ENCODE peak calls at places on chromosomes 1 and 21, in four cellular contexts. H is upper lobe of left lung, K is GM12878, Y is K562. X is an unnamed sample.

GRCh38 chr1:24735619-24736375 is 9.4 kb upstream of the CLIC4 start:
- ATAC-seq in H (peak), K (no peak), Y (peak), X (peak)

GRCh38 chr1:24108334-24109165 is 3.4 kb downstream of the MYOM3 start:
- ATAC-seq in H (peak), K (peak), Y (peak), X (peak)

GRCh38 chr1:31763671-31764306 is 351 bp downstream of the ADGRB2 start:
- ATAC-seq in H (no peak), K (no peak), Y (no peak), X (peak)

GRCh38 chr1:233240839-233241682 is 54.5 kb downstream of the PCNX2 start:
- ATAC-seq in H (peak), K (peak), Y (peak), X (peak)

GRCh38 chr21:30326390-30326789 is 6.3 kb upstream of the KRTAP26-1 start:
- ATAC-seq in H (no peak), K (no peak), Y (no peak), X (no peak)

GRCh38 chr1:229114781-229115417 is 156.0 kb upstream of the RAB4A start:
- ATAC-seq in H (no peak), K (no peak), Y (no peak), X (no peak)

GRCh38 chr1:116284819-116285390 is 88.1 kb upstream of the ATP1A1 start:
- ATAC-seq in H (no peak), K (no peak), Y (no peak), X (no peak)

GRCh38 chr1:215118081-215118480 is 35.5 kb downstream of the KCNK2 start:
- ATAC-seq in H (peak), K (no peak), Y (no peak), X (peak)

GRCh38 chr1:60573121-60573520 is 499.6 kb upstream of the C1orf87 start:
- ATAC-seq in H (peak), K (no peak), Y (no peak), X (no peak)

GRCh38 chr1:117523111-117523510 is 82.7 kb upstream of the TENT5C start:
- ATAC-seq in H (no peak), K (no peak), Y (no peak), X (no peak)

GRCh38 chr1:57162607-57163235 is 196.9 kb upstream of the C8B start:
- ATAC-seq in H (no peak), K (no peak), Y (no peak), X (no peak)

GRCh38 chr1:109910963-109911798 is 532 bp downstream of the CSF1 start:
- ATAC-seq in H (peak), K (peak), Y (no peak), X (no peak)

GRCh38 chr1:196380311-196380710 is 227.9 kb downstream of the KCNT2 start:
- ATAC-seq in H (no peak), K (no peak), Y (no peak), X (no peak)

GRCh38 chr1:232293361-232293760 is 336.6 kb downstream of the SIPA1L2 start:
- ATAC-seq in H (no peak), K (no peak), Y (no peak), X (no peak)

GRCh38 chr1:59971464-59971911 is 44.9 kb upstream of the CYP2J2 start:
- ATAC-seq in H (peak), K (peak), Y (peak), X (peak)

GRCh38 chr1:88608139-88608943 is 75.7 kb upstream of the PKN2 start:
- ATAC-seq in H (no peak), K (peak), Y (peak), X (no peak)

GRCh38 chr1:209411491-209411929 is 172.0 kb upstream of the CAMK1G start:
- ATAC-seq in H (peak), K (no peak), Y (no peak), X (peak)

GRCh38 chr21:37270576-37271365 is 3.6 kb upstream of the VPS26C start:
- ATAC-seq in H (no peak), K (no peak), Y (no peak), X (no peak)

GRCh38 chr1:55050283-55050682 is 10.9 kb downstream of the PCSK9 start:
- ATAC-seq in H (no peak), K (no peak), Y (no peak), X (no peak)

GRCh38 chr1:181479137-181479745 is 4.1 kb upstream of the CACNA1E start:
- ATAC-seq in H (peak), K (peak), Y (peak), X (peak)

GRCh38 chr1:61330018-61330417 is 247.7 kb downstream of the NFIA start:
- ATAC-seq in H (no peak), K (no peak), Y (no peak), X (no peak)

GRCh38 chr1:31583082-31583994 is 7.0 kb downstream of the TINAGL1 start:
- ATAC-seq in H (no peak), K (no peak), Y (no peak), X (no peak)

GRCh38 chr1:6724517-6725141 is 23.0 kb upstream of the DNAJC11 start:
- ATAC-seq in H (no peak), K (no peak), Y (no peak), X (peak)

GRCh38 chr1:17540255-17541001 is 930 bp downstream of the ARHGEF10L start:
- ATAC-seq in H (peak), K (no peak), Y (no peak), X (peak)

GRCh38 chr21:42255038-42255601 is 36.2 kb downstream of the ABCG1 start:
- ATAC-seq in H (no peak), K (peak), Y (no peak), X (no peak)

GRCh38 chr1:184840596-184840995 is 85.9 kb upstream of the EDEM3 start:
- ATAC-seq in H (no peak), K (no peak), Y (no peak), X (no peak)

GRCh38 chr1:109225248-109226077 is 11.7 kb downstream of the SARS1 start:
- ATAC-seq in H (no peak), K (no peak), Y (peak), X (no peak)

GRCh38 chr1:39926343-39926769 is 24.6 kb upstream of the MYCL start:
- ATAC-seq in H (peak), K (peak), Y (peak), X (no peak)

GRCh38 chr1:25817840-25818501 is 1.8 kb upstream of the MTFR1L start:
- ATAC-seq in H (no peak), K (no peak), Y (peak), X (no peak)

GRCh38 chr1:63611231-63611630 is 18.0 kb downstream of the PGM1 start:
- ATAC-seq in H (no peak), K (no peak), Y (no peak), X (no peak)

GRCh38 chr1:173894189-173894588 is 22.9 kb downstream of the SERPINC1 start:
- ATAC-seq in H (no peak), K (no peak), Y (no peak), X (no peak)

GRCh38 chr1:91736999-91737615 is 148.8 kb downstream of the TGFBR3 start:
- ATAC-seq in H (peak), K (no peak), Y (no peak), X (peak)

GRCh38 chr1:154735801-154736163 is 127.8 kb upstream of the ADAR start:
- ATAC-seq in H (no peak), K (no peak), Y (no peak), X (no peak)

GRCh38 chr1:192768463-192768862 is 40.4 kb upstream of the RGS2 start:
- ATAC-seq in H (no peak), K (no peak), Y (no peak), X (no peak)

GRCh38 chr1:228210076-228210651 is 2.3 kb downstream of the OBSCN start:
- ATAC-seq in H (no peak), K (no peak), Y (no peak), X (no peak)

GRCh38 chr1:167499106-167499505 is 19.2 kb downstream of the CD247 start:
- ATAC-seq in H (no peak), K (peak), Y (no peak), X (no peak)

DNA sequence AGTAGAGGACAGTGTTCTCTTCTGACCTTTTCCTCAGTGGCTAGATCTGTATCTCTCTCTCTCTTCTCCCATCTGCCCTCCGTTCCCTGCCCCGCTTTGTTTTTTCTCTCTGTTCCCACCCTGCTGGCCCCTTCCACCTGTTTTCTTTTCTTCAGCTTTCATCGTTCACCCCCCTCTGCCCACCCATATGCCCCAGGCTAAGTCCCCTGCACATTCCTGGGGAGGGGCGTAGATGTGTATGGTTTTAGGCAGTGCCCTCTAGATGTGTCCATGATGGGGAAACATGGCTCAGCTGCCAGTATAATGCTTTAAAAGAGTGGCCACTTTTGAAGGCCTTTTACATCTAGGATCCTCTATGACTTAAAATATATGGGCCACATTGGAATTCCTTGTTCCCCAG is 13.6 kb downstream of the S100A11 start:
- ATAC-seq in H (no peak), K (no peak), Y (no peak), X (no peak)
- H3K27ac ChIP-seq in H (no peak), K (no peak), Y (no peak), X (no peak)

GRCh38 chr1:89994805-89995594 is at the start of gene ZNF326:
- ATAC-seq in H (peak), K (peak), Y (peak), X (peak)
- TF ChIP-seq CTCF in H (no peak), K (no peak), Y (peak), X (no peak)

GRCh38 chr1:172208635-172209034 is 211.8 kb upstream of the C1orf105 start:
- ATAC-seq in H (no peak), K (no peak), Y (no peak), X (no peak)
- TF ChIP-seq EP300 in H (no peak), K (no peak), Y (no peak), X (no peak)

DNA sequence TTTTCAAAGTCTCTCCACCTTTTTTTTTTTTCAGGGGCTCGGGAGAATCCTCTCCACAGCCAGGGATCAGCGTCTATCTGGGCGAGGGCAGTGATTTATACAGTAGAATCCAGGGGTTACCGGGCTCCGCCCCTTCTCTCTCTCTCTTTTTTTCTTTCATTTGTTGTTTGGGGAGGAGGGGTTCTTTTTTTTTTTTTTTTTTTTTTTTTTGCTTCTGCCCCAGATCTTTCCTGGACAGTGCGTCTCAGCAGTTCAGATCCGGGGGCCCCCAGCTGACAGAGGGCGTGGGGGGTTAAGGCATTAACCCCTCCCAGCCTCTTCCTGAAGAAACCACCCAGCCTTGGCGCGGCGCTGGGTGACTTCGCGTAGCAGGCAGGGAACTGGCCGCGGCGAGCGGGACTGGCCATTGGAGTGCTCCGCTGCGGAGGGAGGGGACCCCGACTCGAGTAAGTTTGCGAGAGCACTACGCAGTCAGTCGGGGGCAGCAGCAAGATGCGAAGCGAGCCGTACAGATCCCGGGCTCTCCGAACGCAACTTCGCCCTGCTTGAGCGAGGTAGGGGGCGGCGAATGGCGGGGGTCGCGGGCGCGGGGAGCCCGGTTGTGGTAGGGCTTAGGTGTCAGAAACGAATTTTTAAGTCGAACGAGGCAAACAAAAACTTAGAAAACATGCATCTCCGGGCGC is at the start of gene S1PR1:
- ATAC-seq in H (peak), K (peak), Y (peak), X (peak)
- H3K27ac ChIP-seq in H (peak), K (peak), Y (no peak), X (peak)

GRCh38 chr1:160113407-160113806 is 2.2 kb upstream of the ATP1A2 start:
- ATAC-seq in H (no peak), K (no peak), Y (no peak), X (no peak)
- TF ChIP-seq CTCF in H (no peak), K (no peak), Y (no peak), X (no peak)

DNA sequence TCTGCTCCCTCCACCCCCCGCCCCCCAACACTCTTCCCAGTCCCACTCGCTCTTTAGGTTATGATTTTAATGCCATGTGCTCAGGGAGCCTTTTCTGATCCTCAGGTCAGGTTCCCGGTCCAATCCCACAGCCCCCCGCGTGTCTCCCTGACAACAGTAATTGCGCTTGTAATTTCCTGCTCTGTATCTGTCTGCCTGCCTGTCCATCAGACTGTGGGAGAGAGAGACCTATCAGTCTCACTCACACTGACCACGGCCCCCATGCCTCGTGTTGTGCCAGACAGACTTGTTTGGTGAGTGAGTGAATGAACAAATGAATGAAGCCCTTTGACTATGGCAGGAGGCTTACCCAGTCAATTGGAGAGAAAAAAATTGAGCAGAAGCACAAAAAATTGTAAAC is 50.8 kb upstream of the ECE1 start:
- ATAC-seq in H (no peak), K (no peak), Y (no peak), X (no peak)
- TF ChIP-seq EP300 in H (no peak), K (no peak), Y (no peak), X (no peak)

GRCh38 chr1:204443871-204444581 is 32.4 kb upstream of the PPP1R15B start:
- ATAC-seq in H (no peak), K (no peak), Y (no peak), X (no peak)
- H3K27ac ChIP-seq in H (peak), K (no peak), Y (no peak), X (no peak)

GRCh38 chr1:15152318-15153183 is 996 bp upstream of the TMEM51 start:
- ATAC-seq in H (peak), K (no peak), Y (peak), X (peak)
- TF ChIP-seq CTCF in H (peak), K (peak), Y (peak), X (peak)

DNA sequence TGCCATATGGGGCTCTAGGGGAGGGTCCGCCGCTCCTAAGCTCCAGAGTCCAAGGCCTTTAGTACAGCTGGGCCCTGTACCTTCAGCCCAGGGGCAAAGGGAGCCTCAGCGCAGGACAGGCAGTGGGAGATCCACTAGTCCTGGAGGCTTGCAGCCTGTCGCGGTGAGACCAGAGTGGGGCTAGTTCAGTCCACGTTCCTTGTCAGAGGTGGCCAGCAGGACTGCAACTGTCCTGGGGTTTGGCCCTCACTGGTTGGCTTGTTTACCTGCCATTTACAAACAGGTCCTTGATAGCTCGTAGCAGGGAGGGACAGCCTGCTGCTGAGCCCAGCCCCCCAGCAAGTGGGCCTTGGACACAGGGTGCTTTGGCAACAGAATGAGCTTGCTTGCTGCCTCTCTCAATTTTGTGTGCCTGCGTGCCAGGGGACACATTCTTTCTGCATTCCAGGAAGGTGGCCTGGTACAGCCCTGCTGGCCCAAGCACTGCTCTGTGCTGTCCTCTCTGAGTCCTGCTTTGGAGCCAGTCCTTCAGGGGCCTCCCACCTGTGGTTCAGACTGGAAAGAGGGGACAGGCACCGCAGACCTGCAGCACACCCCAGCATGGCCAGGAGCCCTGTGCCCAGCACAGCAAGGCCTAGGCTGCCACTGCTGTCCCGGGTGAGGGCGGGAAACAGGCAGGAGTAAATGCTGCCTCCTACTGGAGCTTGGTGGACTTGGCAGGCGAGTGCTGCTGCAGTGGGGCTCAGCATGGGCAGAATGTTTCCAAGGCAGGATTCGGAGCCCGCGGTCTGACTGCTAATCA is 15.2 kb downstream of the H6PD start:
- ATAC-seq in H (peak), K (peak), Y (peak), X (peak)
- TF ChIP-seq EP300 in H (no peak), K (no peak), Y (no peak), X (no peak)